ENCODE peak calls at places on chromosome 6, in eight cellular contexts. Z is psoas muscle; M is GM03348; O is stimulated activated CD4-positive, alpha-beta T cell treated with anti-CD3 and anti-CD28 coated beads, Interleukin-1b, Interleukin-23, amount 100 ng/mL, for 48 hours; N is NCI-H2081 treated with DMSO at 0.1 percent for 48 hours; I is BJ; F is sciatic nerve; D is activated T-helper 1 cell treated with Interleukin-2 at 50 U/mL for 16 hours. Y is an unnamed sample.

GRCh38 chr6:129578315-129578714 is 131.7 kb downstream of the ARHGAP18 start:
- DNase-seq in Z (no peak), M (no peak), O (no peak), N (no peak), I (no peak), F (no peak), D (no peak), Y (no peak)

GRCh38 chr6:137286926-137287325 is 67.7 kb upstream of the IFNGR1 start:
- DNase-seq in Z (no peak), M (no peak), O (no peak), N (no peak), I (no peak), F (no peak), D (no peak), Y (no peak)

GRCh38 chr6:71454083-71454482 is 165.5 kb downstream of the OGFRL1 start:
- DNase-seq in Z (no peak), M (no peak), O (no peak), N (no peak), I (no peak), F (no peak), D (no peak), Y (no peak)

GRCh38 chr6:156916108-156916801 is 139.1 kb downstream of the ARID1B start:
- DNase-seq in Z (no peak), M (no peak), O (no peak), N (no peak), I (no peak), F (no peak), D (no peak), Y (no peak)

GRCh38 chr6:44078795-44079671 is 48.2 kb downstream of the MRPL14 start:
- DNase-seq in Z (peak), M (peak), O (peak), N (no peak), I (no peak), F (peak), D (peak), Y (peak)

GRCh38 chr6:38906582-38906981 is 142.0 kb upstream of the GLP1R start:
- DNase-seq in Z (no peak), M (no peak), O (no peak), N (no peak), I (no peak), F (no peak), D (no peak), Y (no peak)

GRCh38 chr6:112004397-112005341 is 49.2 kb upstream of the CCN6 start:
- DNase-seq in Z (peak), M (no peak), O (no peak), N (no peak), I (no peak), F (peak), D (no peak), Y (no peak)

GRCh38 chr6:41042656-41043055 is 389 bp downstream of the TSPO2 start:
- DNase-seq in Z (no peak), M (no peak), O (no peak), N (no peak), I (no peak), F (no peak), D (no peak), Y (no peak)

GRCh38 chr6:138052783-138053182 is 54.4 kb downstream of the PERP start:
- DNase-seq in Z (no peak), M (no peak), O (no peak), N (no peak), I (no peak), F (no peak), D (no peak), Y (no peak)

GRCh38 chr6:35046098-35046497 is 95.0 kb downstream of the TCP11 start:
- DNase-seq in Z (no peak), M (no peak), O (no peak), N (no peak), I (no peak), F (no peak), D (no peak), Y (no peak)

GRCh38 chr6:64955435-64955848 is 751.6 kb downstream of the EYS start:
- DNase-seq in Z (no peak), M (no peak), O (no peak), N (no peak), I (no peak), F (no peak), D (no peak), Y (no peak)

GRCh38 chr6:127114214-127114613 is 4.3 kb upstream of the RSPO3 start:
- DNase-seq in Z (no peak), M (no peak), O (no peak), N (no peak), I (no peak), F (no peak), D (no peak), Y (no peak)

GRCh38 chr6:43401730-43402129 is 25.6 kb upstream of the ABCC10 start:
- DNase-seq in Z (no peak), M (no peak), O (no peak), N (no peak), I (no peak), F (no peak), D (no peak), Y (no peak)

GRCh38 chr6:48087448-48087847 is 23.5 kb downstream of the PTCHD4 start:
- DNase-seq in Z (no peak), M (peak), O (no peak), N (no peak), I (no peak), F (no peak), D (no peak), Y (no peak)

GRCh38 chr6:1593286-1593957 is 16.3 kb upstream of the FOXC1 start:
- DNase-seq in Z (no peak), M (no peak), O (no peak), N (no peak), I (no peak), F (no peak), D (no peak), Y (no peak)

GRCh38 chr6:131765081-131765852 is 42.6 kb upstream of the ENPP1 start:
- DNase-seq in Z (no peak), M (peak), O (no peak), N (no peak), I (peak), F (no peak), D (no peak), Y (peak)

GRCh38 chr6:12958052-12958706 is 241.6 kb downstream of the PHACTR1 start:
- DNase-seq in Z (no peak), M (peak), O (no peak), N (no peak), I (no peak), F (no peak), D (no peak), Y (peak)

GRCh38 chr6:163935158-163935762 is 520.7 kb downstream of the QKI start:
- DNase-seq in Z (no peak), M (no peak), O (no peak), N (no peak), I (no peak), F (no peak), D (no peak), Y (no peak)

GRCh38 chr6:22471746-22472145 is 97.6 kb upstream of the HDGFL1 start:
- DNase-seq in Z (no peak), M (no peak), O (no peak), N (no peak), I (no peak), F (no peak), D (no peak), Y (no peak)

GRCh38 chr6:44641344-44641743 is 253.8 kb downstream of the CDC5L start:
- DNase-seq in Z (no peak), M (no peak), O (no peak), N (no peak), I (no peak), F (no peak), D (no peak), Y (no peak)

GRCh38 chr6:53734473-53735299 is 60.1 kb upstream of the LRRC1 start:
- DNase-seq in Z (no peak), M (peak), O (no peak), N (no peak), I (peak), F (no peak), D (no peak), Y (peak)

GRCh38 chr6:84652356-84653026 is 111.9 kb downstream of the TBX18 start:
- DNase-seq in Z (no peak), M (peak), O (no peak), N (no peak), I (peak), F (no peak), D (no peak), Y (peak)

GRCh38 chr6:82874867-82875266 is 190.8 kb downstream of the UBE3D start:
- DNase-seq in Z (no peak), M (no peak), O (no peak), N (no peak), I (no peak), F (no peak), D (no peak), Y (no peak)

GRCh38 chr6:3293271-3294155 is 34.8 kb downstream of the PSMG4 start:
- DNase-seq in Z (peak), M (no peak), O (no peak), N (no peak), I (no peak), F (peak), D (no peak), Y (no peak)

GRCh38 chr6:21180155-21180554 is 413.4 kb upstream of the SOX4 start:
- DNase-seq in Z (no peak), M (no peak), O (no peak), N (no peak), I (no peak), F (no peak), D (no peak), Y (no peak)

GRCh38 chr6:89356644-89357043 is 4.1 kb upstream of the UBE2J1 start:
- DNase-seq in Z (no peak), M (no peak), O (no peak), N (no peak), I (no peak), F (no peak), D (no peak), Y (no peak)

GRCh38 chr6:20534295-20534897 is at the start of gene CDKAL1:
- DNase-seq in Z (peak), M (peak), O (peak), N (peak), I (peak), F (peak), D (peak), Y (peak)

GRCh38 chr6:124999105-124999764 is 37.0 kb downstream of the RNF217 start:
- DNase-seq in Z (no peak), M (no peak), O (no peak), N (no peak), I (no peak), F (no peak), D (no peak), Y (no peak)

GRCh38 chr6:81937296-81937937 is 184.9 kb upstream of the TENT5A start:
- DNase-seq in Z (no peak), M (peak), O (no peak), N (no peak), I (peak), F (no peak), D (no peak), Y (no peak)

GRCh38 chr6:142413111-142413510 is 111.3 kb downstream of the ADGRG6 start:
- DNase-seq in Z (no peak), M (no peak), O (no peak), N (no peak), I (no peak), F (no peak), D (no peak), Y (no peak)

GRCh38 chr6:149234051-149234962 is 83.2 kb upstream of the TAB2 start:
- DNase-seq in Z (no peak), M (no peak), O (peak), N (no peak), I (no peak), F (no peak), D (no peak), Y (no peak)

GRCh38 chr6:45436544-45437440 is 59.1 kb upstream of the SUPT3H start:
- DNase-seq in Z (no peak), M (peak), O (peak), N (no peak), I (no peak), F (no peak), D (no peak), Y (no peak)

GRCh38 chr6:55678330-55679224 is 99.6 kb upstream of the HMGCLL1 start:
- DNase-seq in Z (no peak), M (no peak), O (no peak), N (no peak), I (no peak), F (no peak), D (no peak), Y (no peak)

GRCh38 chr6:57097596-57097995 is 7.6 kb downstream of the ZNF451 start:
- DNase-seq in Z (no peak), M (peak), O (no peak), N (no peak), I (no peak), F (no peak), D (no peak), Y (peak)

GRCh38 chr6:116370717-116371383 is at the start of gene DSE:
- DNase-seq in Z (peak), M (peak), O (peak), N (no peak), I (no peak), F (peak), D (peak), Y (peak)

GRCh38 chr6:133132092-133132491 is 109.1 kb upstream of the EYA4 start:
- DNase-seq in Z (no peak), M (no peak), O (no peak), N (no peak), I (peak), F (no peak), D (no peak), Y (no peak)

GRCh38 chr6:156599977-156600647 is 177.1 kb upstream of the ARID1B start:
- DNase-seq in Z (no peak), M (no peak), O (no peak), N (no peak), I (no peak), F (no peak), D (no peak), Y (no peak)

Y was measured in AG08396.